ENCODE peak calls at places on chromosomes 11 and 22, in seven cellular contexts. One of them, this sample, is unnamed.

GRCh38 chr22:24291538-24292201 is 21.0 kb downstream of the SPECC1L start:
- DNase-seq in HT1080: no peak
- DNase-seq in stimulated activated naive CD8-positive, alpha-beta T cell treated with anti-CD3 and anti-CD28 coated beads, Interleukin-15, amount 100 ng/mL, for 72 hours: no peak
- DNase-seq in activated T-cell treated with anti-CD3 and anti-CD28 coated beads, Interleukin-2, amount 50 U/mL, for 72 hours: no peak
- DNase-seq in thoracic aorta: no peak
- DNase-seq in substantia nigra: no peak
- DNase-seq in posterior cingulate gyrus: no peak
- DNase-seq in this sample: no peak

GRCh38 chr11:125263268-125263790 is 98.8 kb downstream of the PKNOX2 start:
- DNase-seq in stimulated activated naive CD8-positive, alpha-beta T cell treated with anti-CD3 and anti-CD28 coated beads, Interleukin-15, amount 100 ng/mL, for 72 hours: no peak
- DNase-seq in HT1080: peak
- DNase-seq in substantia nigra: peak
- DNase-seq in thoracic aorta: peak
- DNase-seq in activated T-cell treated with anti-CD3 and anti-CD28 coated beads, Interleukin-2, amount 50 U/mL, for 72 hours: no peak
- DNase-seq in posterior cingulate gyrus: peak
- DNase-seq in this sample: peak

GRCh38 chr11:954392-955144 is 28.9 kb downstream of the AP2A2 start:
- DNase-seq in substantia nigra: no peak
- DNase-seq in posterior cingulate gyrus: no peak
- DNase-seq in stimulated activated naive CD8-positive, alpha-beta T cell treated with anti-CD3 and anti-CD28 coated beads, Interleukin-15, amount 100 ng/mL, for 72 hours: no peak
- DNase-seq in thoracic aorta: no peak
- DNase-seq in activated T-cell treated with anti-CD3 and anti-CD28 coated beads, Interleukin-2, amount 50 U/mL, for 72 hours: no peak
- DNase-seq in HT1080: no peak
- DNase-seq in this sample: no peak

GRCh38 chr11:46743693-46744339 is 24.8 kb downstream of the F2 start:
- DNase-seq in activated T-cell treated with anti-CD3 and anti-CD28 coated beads, Interleukin-2, amount 50 U/mL, for 72 hours: no peak
- DNase-seq in substantia nigra: no peak
- DNase-seq in posterior cingulate gyrus: no peak
- DNase-seq in HT1080: no peak
- DNase-seq in stimulated activated naive CD8-positive, alpha-beta T cell treated with anti-CD3 and anti-CD28 coated beads, Interleukin-15, amount 100 ng/mL, for 72 hours: no peak
- DNase-seq in thoracic aorta: no peak
- DNase-seq in this sample: no peak

GRCh38 chr22:50258361-50259292 is 2.9 kb downstream of the MAPK12 start:
- DNase-seq in substantia nigra: no peak
- DNase-seq in posterior cingulate gyrus: no peak
- DNase-seq in HT1080: no peak
- DNase-seq in activated T-cell treated with anti-CD3 and anti-CD28 coated beads, Interleukin-2, amount 50 U/mL, for 72 hours: no peak
- DNase-seq in thoracic aorta: no peak
- DNase-seq in stimulated activated naive CD8-positive, alpha-beta T cell treated with anti-CD3 and anti-CD28 coated beads, Interleukin-15, amount 100 ng/mL, for 72 hours: no peak
- DNase-seq in this sample: no peak

GRCh38 chr22:37797874-37798500 is 9.7 kb upstream of the GCAT start:
- DNase-seq in activated T-cell treated with anti-CD3 and anti-CD28 coated beads, Interleukin-2, amount 50 U/mL, for 72 hours: no peak
- DNase-seq in substantia nigra: no peak
- DNase-seq in thoracic aorta: no peak
- DNase-seq in HT1080: no peak
- DNase-seq in posterior cingulate gyrus: no peak
- DNase-seq in stimulated activated naive CD8-positive, alpha-beta T cell treated with anti-CD3 and anti-CD28 coated beads, Interleukin-15, amount 100 ng/mL, for 72 hours: no peak
- DNase-seq in this sample: no peak

GRCh38 chr22:27609411-27610029 is 192.0 kb downstream of the MN1 start:
- DNase-seq in posterior cingulate gyrus: no peak
- DNase-seq in thoracic aorta: no peak
- DNase-seq in substantia nigra: no peak
- DNase-seq in HT1080: no peak
- DNase-seq in activated T-cell treated with anti-CD3 and anti-CD28 coated beads, Interleukin-2, amount 50 U/mL, for 72 hours: no peak
- DNase-seq in stimulated activated naive CD8-positive, alpha-beta T cell treated with anti-CD3 and anti-CD28 coated beads, Interleukin-15, amount 100 ng/mL, for 72 hours: no peak
- DNase-seq in this sample: no peak

GRCh38 chr22:40965936-40966557 is 14.9 kb downstream of the RBX1 start:
- DNase-seq in thoracic aorta: no peak
- DNase-seq in activated T-cell treated with anti-CD3 and anti-CD28 coated beads, Interleukin-2, amount 50 U/mL, for 72 hours: no peak
- DNase-seq in HT1080: no peak
- DNase-seq in stimulated activated naive CD8-positive, alpha-beta T cell treated with anti-CD3 and anti-CD28 coated beads, Interleukin-15, amount 100 ng/mL, for 72 hours: no peak
- DNase-seq in posterior cingulate gyrus: no peak
- DNase-seq in substantia nigra: no peak
- DNase-seq in this sample: no peak

GRCh38 chr22:17997456-17997855 is 26.9 kb downstream of the MICAL3 start:
- DNase-seq in HT1080: peak
- DNase-seq in posterior cingulate gyrus: no peak
- DNase-seq in activated T-cell treated with anti-CD3 and anti-CD28 coated beads, Interleukin-2, amount 50 U/mL, for 72 hours: no peak
- DNase-seq in thoracic aorta: no peak
- DNase-seq in substantia nigra: no peak
- DNase-seq in stimulated activated naive CD8-positive, alpha-beta T cell treated with anti-CD3 and anti-CD28 coated beads, Interleukin-15, amount 100 ng/mL, for 72 hours: no peak
- DNase-seq in this sample: no peak

GRCh38 chr11:118194835-118195627 is 18.6 kb upstream of the SCN2B start:
- DNase-seq in stimulated activated naive CD8-positive, alpha-beta T cell treated with anti-CD3 and anti-CD28 coated beads, Interleukin-15, amount 100 ng/mL, for 72 hours: no peak
- DNase-seq in posterior cingulate gyrus: peak
- DNase-seq in HT1080: peak
- DNase-seq in activated T-cell treated with anti-CD3 and anti-CD28 coated beads, Interleukin-2, amount 50 U/mL, for 72 hours: no peak
- DNase-seq in substantia nigra: peak
- DNase-seq in thoracic aorta: peak
- DNase-seq in this sample: peak